ENCODE peak calls at places on chromosomes 7 and 10, in nine cellular contexts. N is AG10803; X is CD4-positive, alpha-beta T cell; H is cardiac fibroblast; Q is DND-41; T is right atrium auricular region; R is epithelial cell of esophagus; D is OCI-LY7; A is AG04450. Y is an unnamed sample.

GRCh38 chr10:115706482-115707076 is 566.4 kb downstream of the GFRA1 start:
- DNase-seq in H (peak; percentile 28), X (no peak), N (peak; percentile 39), D (peak; percentile 16), T (no peak), A (no peak), R (peak; percentile 41), Q (no peak), Y (peak; percentile 52)

GRCh38 chr10:79268100-79268670 is 79.1 kb upstream of the PPIF start:
- DNase-seq in R (peak; percentile 66), H (no peak), X (no peak), A (no peak), T (no peak), Q (no peak), D (no peak), N (peak; percentile 53), Y (peak; percentile 61)

GRCh38 chr7:116572036-116572435 is 47.2 kb downstream of the CAV1 start:
- DNase-seq in T (no peak), A (no peak), R (no peak), H (no peak), X (no peak), Q (no peak), N (no peak), D (no peak), Y (no peak)

GRCh38 chr10:129438024-129438423 is 29.0 kb upstream of the MGMT start:
- DNase-seq in Q (no peak), A (no peak), N (no peak), R (no peak), T (no peak), D (no peak), X (no peak), H (no peak), Y (no peak)

GRCh38 chr10:70551971-70552422 is 50.5 kb downstream of the PRF1 start:
- DNase-seq in A (peak; percentile 83), D (no peak), T (peak; percentile 84), Q (no peak), X (no peak), N (peak; percentile 97), H (peak; percentile 96), R (peak; percentile 71), Y (peak; percentile 79)

GRCh38 chr7:24907311-24907886 is 72.6 kb downstream of the OSBPL3 start:
- DNase-seq in R (peak; percentile 83), T (no peak), X (no peak), N (no peak), D (no peak), Q (no peak), H (peak; percentile 43), A (no peak), Y (peak; percentile 63)

GRCh38 chr7:130994378-130995115 is 260.5 kb upstream of the KLF14 start:
- DNase-seq in D (no peak), R (peak; percentile 64), Q (no peak), X (no peak), T (no peak), A (no peak), H (peak; percentile 70), N (no peak), Y (no peak)

GRCh38 chr7:147498081-147498480 is 1092.5 kb upstream of the C7orf33 start:
- DNase-seq in N (no peak), A (no peak), T (no peak), R (no peak), X (no peak), H (peak; percentile 25), Q (no peak), D (no peak), Y (no peak)

GRCh38 chr7:75638607-75639070 is 100.1 kb downstream of the HIP1 start:
- DNase-seq in T (peak; percentile 66), Q (no peak), D (no peak), R (peak; percentile 28), N (no peak), X (peak; percentile 4), H (peak; percentile 55), A (peak; percentile 6), Y (no peak)

DNA sequence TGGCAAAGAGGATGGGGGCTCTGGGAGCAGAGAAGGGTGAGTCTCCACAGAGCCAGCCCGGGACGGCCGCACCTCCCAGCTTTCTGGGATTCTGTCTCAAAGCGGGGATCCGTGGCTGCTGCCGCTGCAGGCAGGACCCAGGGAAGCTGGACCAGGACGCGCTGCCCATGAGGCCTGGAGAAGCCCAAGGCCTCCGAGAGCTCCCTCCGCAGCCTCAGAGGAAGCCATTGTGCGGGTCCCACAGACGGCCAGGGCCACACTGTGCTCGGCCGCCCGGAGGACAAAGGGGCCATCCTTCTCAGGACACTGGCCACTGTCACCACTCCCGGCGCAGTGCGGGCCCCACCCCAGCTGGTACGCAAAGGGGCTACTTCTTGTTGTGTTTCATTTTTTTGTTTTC is 79.3 kb upstream of the PDGFA start:
- DNase-seq in X (no peak), A (no peak), T (no peak), Q (no peak), N (no peak), D (no peak), R (no peak), H (no peak), Y (no peak)
- TF ChIP-seq CTCF in X (no peak), A (no peak), T (no peak), Q (no peak), N (no peak), D (no peak), R (no peak), H (no peak), Y (no peak)

DNA sequence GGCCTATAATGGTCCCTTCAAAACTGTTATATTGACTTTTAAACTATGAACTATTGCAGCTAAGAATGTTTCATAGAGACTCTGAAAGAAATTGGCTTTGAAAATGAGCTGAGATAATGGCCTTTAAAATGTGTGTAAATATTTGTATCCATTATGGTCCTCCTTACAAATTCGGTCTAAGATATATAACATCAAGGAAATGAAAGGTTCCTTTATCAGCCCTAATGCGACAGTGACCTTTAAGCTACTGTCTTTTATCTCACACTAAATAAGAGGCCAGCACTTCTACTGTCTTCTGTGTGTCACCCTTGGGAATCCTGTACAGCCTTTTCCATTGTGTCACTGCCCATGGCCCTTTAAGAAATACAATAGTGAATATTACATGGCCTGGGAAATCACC is 19.5 kb downstream of the COL28A1 start:
- DNase-seq in R (no peak), X (no peak), N (no peak), H (no peak), D (no peak), Q (no peak), T (no peak), A (no peak), Y (no peak)
- TF ChIP-seq CTCF in R (no peak), X (no peak), N (no peak), H (no peak), D (no peak), Q (no peak), T (no peak), A (no peak), Y (no peak)

DNA sequence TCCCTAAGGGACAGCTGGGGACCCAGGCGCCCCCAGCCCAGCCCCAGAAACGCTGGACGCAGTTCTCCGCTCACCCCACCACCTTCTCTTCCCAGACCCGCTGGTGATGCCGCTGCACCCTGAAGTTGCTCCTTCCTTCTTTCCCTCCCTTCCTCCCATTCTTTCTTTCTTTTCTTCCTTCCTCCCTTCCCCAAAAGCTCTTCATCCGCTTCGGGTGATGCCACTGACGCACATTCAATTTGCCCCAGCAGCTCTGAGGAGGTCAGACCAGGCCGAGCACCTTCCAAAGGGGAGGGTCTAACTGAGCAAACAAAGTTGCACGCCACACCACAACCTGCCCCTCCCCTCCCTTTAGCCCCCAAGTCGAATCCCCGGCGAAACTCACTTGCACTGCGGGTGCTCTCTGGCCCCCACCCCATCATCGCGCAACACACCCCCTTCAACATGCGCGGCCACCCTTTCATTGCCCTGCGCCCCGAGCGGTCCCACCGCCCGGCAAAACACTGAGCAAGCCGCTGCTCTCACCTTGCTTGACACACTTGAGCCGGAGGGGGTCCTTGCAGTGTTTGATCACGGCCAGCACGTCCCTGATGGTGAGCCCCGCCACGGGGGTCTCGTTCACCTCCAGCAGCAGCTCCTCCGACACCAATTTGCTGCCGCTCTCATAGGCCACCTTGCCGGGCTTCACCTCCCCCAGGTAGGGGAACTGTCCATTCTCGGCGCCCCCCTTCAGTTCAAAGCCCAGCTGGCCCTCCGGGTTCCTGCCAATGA is 787 bp downstream of the MAGI2 start:
- DNase-seq in N (peak; percentile 32), Q (no peak), R (peak; percentile 9), A (no peak), D (no peak), H (peak; percentile 67), T (no peak), X (no peak), Y (no peak)
- TF ChIP-seq CTCF in N (no peak), Q (no peak), R (no peak), A (no peak), D (no peak), H (no peak), T (no peak), X (no peak), Y (no peak)

GRCh38 chr7:127474457-127474856 is 81.9 kb upstream of the ZNF800 start:
- DNase-seq in D (no peak), A (no peak), N (no peak), Q (no peak), X (no peak), H (no peak), T (no peak), R (peak; percentile 34), Y (no peak)

GRCh38 chr7:127478040-127478386 is 85.5 kb upstream of the ZNF800 start:
- DNase-seq in T (no peak), A (no peak), D (no peak), Q (no peak), X (no peak), R (no peak), H (no peak), N (no peak), Y (no peak)

GRCh38 chr7:127476618-127477017 is 84.1 kb upstream of the ZNF800 start:
- DNase-seq in N (no peak), X (no peak), D (no peak), Q (no peak), H (no peak), T (no peak), R (no peak), A (no peak), Y (no peak)

GRCh38 chr7:127473409-127473808 is 80.9 kb upstream of the ZNF800 start:
- DNase-seq in N (no peak), D (no peak), A (no peak), X (no peak), R (no peak), H (no peak), Q (no peak), T (no peak), Y (no peak)

DNA sequence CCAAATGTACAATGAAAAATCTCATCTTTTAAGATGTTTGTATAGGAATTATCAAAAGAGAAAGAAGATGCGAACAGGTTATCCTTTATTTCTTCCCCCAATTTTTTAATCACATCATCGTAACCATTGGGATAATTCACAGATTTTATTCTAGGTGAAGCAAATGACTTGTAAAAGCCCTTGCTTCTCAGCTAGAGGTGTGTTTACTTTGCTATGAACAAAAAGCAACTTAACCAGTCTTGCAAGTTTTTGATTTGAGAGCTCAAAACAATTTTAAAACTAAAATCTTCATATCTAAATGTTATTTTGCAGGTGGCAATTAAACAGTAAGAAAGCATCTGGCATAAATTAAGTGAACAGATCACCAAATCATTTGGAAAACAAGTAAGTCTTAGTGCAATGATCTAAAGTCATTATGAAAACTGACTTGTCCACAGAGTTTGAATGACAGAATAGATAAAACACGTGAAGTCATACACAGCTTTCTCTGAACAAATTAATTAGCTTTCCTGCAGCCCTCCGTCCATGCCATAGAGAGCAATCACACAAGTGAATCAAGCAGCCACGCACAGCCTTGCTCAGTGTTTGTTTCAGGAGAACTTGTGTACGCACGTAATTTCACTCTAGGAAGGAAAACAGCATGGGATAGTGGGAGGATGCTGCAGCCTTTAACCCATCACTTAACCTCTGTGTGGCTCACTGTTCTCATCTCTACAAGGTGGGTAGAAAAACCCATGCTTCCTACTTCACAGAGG is 85.0 kb upstream of the ZNF800 start:
- DNase-seq in Q (no peak), D (no peak), X (no peak), R (peak; percentile 23), T (no peak), N (no peak), H (no peak), A (no peak), Y (no peak)
- TF ChIP-seq CTCF in Q (no peak), D (no peak), X (no peak), R (no peak), T (no peak), N (no peak), H (no peak), A (no peak), Y (no peak)